ENCODE peak calls at places on chromosomes 1 and 21, in eight cellular contexts. A is A549; W is neural progenitor cell; K is ovary; F is CD8-positive, alpha-beta T cell; S is NT2/D1; O is spleen; Y is psoas muscle. V is an unnamed sample.

GRCh38 chr1:183052861-183053260 is 29.6 kb downstream of the LAMC1 start:
- DNase-seq in A (no peak), S (no peak), W (no peak), Y (no peak), K (no peak), F (no peak), O (no peak), V (no peak)

GRCh38 chr1:234686035-234686434 is 76.1 kb upstream of the IRF2BP2 start:
- DNase-seq in O (no peak), Y (no peak), F (no peak), S (no peak), K (no peak), W (no peak), A (no peak), V (no peak)

GRCh38 chr21:15293251-15293650 is 228.5 kb upstream of the NRIP1 start:
- DNase-seq in Y (no peak), W (no peak), K (no peak), O (no peak), S (peak), F (no peak), A (peak), V (no peak)

GRCh38 chr1:23810818-23811420 is 10.4 kb upstream of the GALE start:
- DNase-seq in F (peak), K (no peak), S (no peak), O (peak), A (no peak), Y (peak), W (peak), V (peak)

GRCh38 chr21:29007801-29008200 is 11.3 kb downstream of the RWDD2B start:
- DNase-seq in F (no peak), A (no peak), O (no peak), S (no peak), Y (no peak), W (no peak), K (no peak), V (no peak)

GRCh38 chr1:85494957-85495266 is 30.0 kb upstream of the DDAH1 start:
- DNase-seq in K (no peak), Y (no peak), O (no peak), W (peak), A (no peak), S (no peak), F (no peak), V (peak)

GRCh38 chr1:56569661-56570060 is 9.7 kb downstream of the PLPP3 start:
- DNase-seq in A (no peak), Y (no peak), K (no peak), W (no peak), O (no peak), F (no peak), S (no peak), V (no peak)

GRCh38 chr1:193270996-193271395 is 84.6 kb upstream of the B3GALT2 start:
- DNase-seq in K (no peak), F (no peak), O (no peak), W (no peak), S (no peak), A (no peak), Y (no peak), V (no peak)

GRCh38 chr1:204410764-204411450 is 710 bp downstream of the PPP1R15B start:
- DNase-seq in O (no peak), F (peak), Y (peak), S (peak), W (peak), A (no peak), K (peak), V (no peak)

GRCh38 chr1:174000274-174000852 is 21.8 kb downstream of the RC3H1 start:
- DNase-seq in Y (no peak), K (no peak), F (no peak), S (no peak), W (no peak), A (no peak), O (no peak), V (no peak)

GRCh38 chr1:171801395-171801990 is 20.0 kb downstream of the METTL13 start:
- DNase-seq in K (no peak), O (no peak), S (peak), Y (no peak), W (peak), A (peak), F (no peak), V (no peak)

GRCh38 chr1:207025144-207025880 is 7.2 kb downstream of the C1orf116 start:
- DNase-seq in S (peak), W (peak), A (no peak), O (no peak), K (no peak), Y (no peak), F (no peak), V (peak)

GRCh38 chr1:229623225-229623624 is 2.7 kb downstream of the TAF5L start:
- DNase-seq in K (no peak), W (no peak), Y (no peak), A (no peak), O (no peak), F (no peak), S (no peak), V (no peak)

GRCh38 chr1:110425611-110426152 is 18.2 kb upstream of the LAMTOR5 start:
- DNase-seq in W (no peak), Y (peak), F (no peak), A (no peak), S (no peak), K (peak), O (no peak), V (no peak)

GRCh38 chr1:186443638-186444037 is 17.3 kb downstream of the PDC start:
- DNase-seq in Y (no peak), K (no peak), S (no peak), O (no peak), W (no peak), A (no peak), F (no peak), V (no peak)

GRCh38 chr1:3473381-3473844 is 18.9 kb downstream of the ARHGEF16 start:
- DNase-seq in Y (peak), K (no peak), S (no peak), W (no peak), F (no peak), A (no peak), O (no peak), V (no peak)

GRCh38 chr1:12437629-12438028 is 180.4 kb downstream of the DHRS3 start:
- DNase-seq in K (no peak), S (no peak), F (no peak), W (no peak), A (no peak), Y (no peak), O (no peak), V (no peak)

GRCh38 chr1:12436817-12437599 is 181.0 kb downstream of the DHRS3 start:
- DNase-seq in W (no peak), K (no peak), O (no peak), A (no peak), F (no peak), S (no peak), Y (no peak), V (no peak)

GRCh38 chr1:12435639-12436344 is 182.2 kb downstream of the DHRS3 start:
- DNase-seq in Y (no peak), A (no peak), F (no peak), W (no peak), S (no peak), O (no peak), K (no peak), V (no peak)

GRCh38 chr1:12434686-12435085 is 183.3 kb downstream of the DHRS3 start:
- DNase-seq in S (no peak), Y (no peak), A (no peak), O (no peak), W (no peak), F (no peak), K (no peak), V (no peak)

DNA sequence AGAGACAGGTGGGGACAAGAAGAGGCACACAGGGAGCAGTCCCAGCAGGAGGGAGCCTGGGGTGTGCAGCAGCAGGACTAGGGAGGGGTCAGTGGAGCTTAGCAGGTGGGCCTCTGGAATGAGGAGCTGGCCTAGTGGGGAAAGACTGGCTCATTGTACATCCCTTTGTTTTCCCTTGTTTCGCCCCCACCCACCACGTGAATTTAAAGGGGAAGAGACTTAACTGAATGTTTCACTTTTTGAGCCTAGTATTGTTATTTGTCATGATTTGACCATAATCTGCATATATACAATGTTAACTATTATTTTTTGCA is 181.7 kb downstream of the DHRS3 start:
- DNase-seq in K (no peak), S (no peak), A (no peak), F (no peak), Y (no peak), O (no peak), W (no peak), V (no peak)
- H3K4me3 ChIP-seq in K (no peak), S (no peak), A (no peak), F (peak), Y (no peak), O (no peak), W (no peak), V (no peak)

GRCh38 chr21:45338326-45339017 is 50.8 kb upstream of the POFUT2 start:
- DNase-seq in S (no peak), W (no peak), A (no peak), Y (peak), O (peak), K (peak), F (no peak), V (no peak)
- H3K4me3 ChIP-seq in S (no peak), W (no peak), A (no peak), Y (no peak), O (no peak), K (no peak), F (no peak), V (no peak)

DNA sequence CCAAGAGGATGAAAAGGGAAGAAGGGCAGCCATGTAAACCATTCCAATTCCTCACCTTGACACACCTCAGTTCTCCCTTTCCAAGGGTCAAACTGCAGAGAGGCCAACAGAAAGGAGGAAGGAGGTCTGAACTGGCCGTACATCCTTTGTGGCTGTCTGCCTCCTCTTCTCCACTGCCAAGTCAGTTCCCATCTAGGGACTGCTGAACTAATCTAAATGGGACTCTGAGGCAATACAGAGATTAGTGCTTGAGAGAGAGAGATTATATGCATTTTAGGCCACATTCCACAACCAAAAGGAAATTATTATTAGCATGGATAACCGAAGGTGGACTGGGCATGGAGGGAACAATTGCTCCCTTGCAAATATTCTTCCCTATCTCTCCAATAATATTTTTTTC is 2.7 kb downstream of the ARHGEF11 start:
- DNase-seq in A (no peak), K (no peak), Y (no peak), O (no peak), W (no peak), S (no peak), F (no peak), V (no peak)
- H3K4me3 ChIP-seq in A (no peak), K (no peak), Y (peak), O (no peak), W (peak), S (no peak), F (no peak), V (peak)

DNA sequence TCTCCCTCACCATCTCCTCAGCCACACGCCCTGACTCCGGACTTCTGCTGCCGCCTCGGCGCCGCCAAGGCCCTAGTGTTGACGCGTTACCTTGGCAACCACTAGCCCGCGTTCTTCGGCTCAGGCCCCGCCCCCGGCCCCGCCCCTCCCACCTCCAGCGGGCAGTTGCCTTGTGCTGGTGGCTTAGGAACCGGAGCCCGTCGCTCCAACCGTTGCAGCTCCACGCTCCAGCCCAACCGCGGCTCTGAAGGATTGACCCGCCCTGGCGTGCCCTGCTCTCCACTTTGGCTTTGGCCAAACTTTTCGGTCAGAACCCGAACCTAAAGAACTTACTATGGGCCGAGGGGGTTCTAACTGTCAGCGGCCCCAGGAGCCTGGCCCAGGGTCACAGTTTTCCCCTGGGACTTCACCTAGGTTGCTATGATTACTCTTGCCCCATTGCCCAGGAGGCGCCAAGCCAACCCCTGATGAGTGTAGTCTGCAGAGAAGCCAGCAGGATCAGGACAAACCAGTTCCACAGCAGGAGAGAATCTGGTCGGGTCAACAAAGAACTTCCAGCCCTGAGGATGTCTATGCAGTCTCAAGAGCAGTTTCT is at the start of gene CFAP45:
- DNase-seq in F (no peak), Y (peak), K (peak), A (no peak), W (peak), S (peak), O (peak), V (peak)
- H3K4me3 ChIP-seq in F (no peak), Y (no peak), K (no peak), A (no peak), W (peak), S (no peak), O (no peak), V (peak)

GRCh38 chr1:115953180-115953579 is 23.1 kb upstream of the SLC22A15 start:
- DNase-seq in S (no peak), F (no peak), W (no peak), A (no peak), O (no peak), Y (no peak), K (no peak), V (no peak)
- H3K4me3 ChIP-seq in S (no peak), F (no peak), W (no peak), A (no peak), O (no peak), Y (no peak), K (no peak), V (no peak)

GRCh38 chr1:38000233-38000528 is 5.1 kb downstream of the FHL3 start:
- DNase-seq in K (no peak), A (no peak), Y (no peak), S (no peak), O (no peak), W (no peak), F (no peak), V (no peak)
- H3K4me3 ChIP-seq in K (no peak), A (no peak), Y (peak), S (no peak), O (no peak), W (no peak), F (no peak), V (peak)

DNA sequence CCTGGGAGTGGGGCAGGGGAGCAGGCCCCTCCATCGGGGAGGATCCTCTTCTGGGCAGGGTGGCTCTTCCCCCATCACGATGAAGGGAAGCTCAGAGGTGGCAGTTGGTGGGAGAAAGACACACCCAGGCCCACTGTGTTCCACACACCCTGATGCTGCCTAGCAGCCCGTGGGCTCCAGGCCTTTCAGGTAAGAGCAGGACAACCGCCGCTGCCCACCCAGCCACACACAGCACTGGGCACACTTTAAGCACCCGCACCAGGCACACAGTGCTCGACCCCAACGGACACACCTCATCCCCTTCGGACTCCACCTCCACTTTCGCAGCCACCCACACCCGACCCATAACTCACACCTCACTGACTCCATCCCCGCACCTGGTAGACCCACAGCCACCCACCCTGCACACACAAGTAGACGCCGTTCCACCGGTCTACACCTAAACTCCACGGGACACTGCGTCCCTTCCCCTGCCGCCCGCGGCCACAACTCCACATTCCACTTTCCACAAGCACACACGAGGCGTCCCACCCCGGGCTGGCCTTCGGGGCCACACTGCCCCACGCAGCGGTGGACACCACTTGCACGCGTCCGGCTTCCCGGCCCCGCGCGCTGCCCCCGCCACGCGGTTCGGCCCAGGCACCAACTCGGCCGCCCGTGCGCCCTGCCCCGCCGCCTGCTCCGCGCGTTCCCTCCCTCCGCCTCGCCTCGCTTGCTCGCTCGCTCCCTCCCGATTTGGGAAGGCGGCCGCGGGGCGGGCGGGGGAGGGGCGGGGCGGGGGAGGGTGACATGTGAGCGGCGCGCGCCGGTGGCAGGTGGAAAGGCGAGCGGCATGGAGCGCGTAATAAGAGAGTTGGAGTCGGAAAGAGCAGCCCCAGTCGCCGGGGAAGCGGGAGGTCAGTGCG is at the start of gene KCNQ4:
- DNase-seq in K (peak), A (no peak), W (peak), F (no peak), Y (peak), S (no peak), O (peak), V (peak)
- H3K4me3 ChIP-seq in K (peak), A (peak), W (peak), F (peak), Y (peak), S (peak), O (peak), V (peak)

V was measured in upper lobe of left lung.